ENCODE peak calls at places on chromosome 9, in seven cellular contexts. One of them, this sample, is unnamed.

GRCh38 chr9:111094433-111095421 is 56.5 kb upstream of the LPAR1 start:
- DNase-seq in choroid plexus epithelial cell: peak
- DNase-seq in sigmoid colon: peak
- DNase-seq in cardiac muscle cell: no peak
- DNase-seq in IMR-90: peak
- DNase-seq in AG09309: peak
- DNase-seq in fibroblast of pulmonary artery: peak
- DNase-seq in this sample: peak

GRCh38 chr9:90034071-90034470 is 429.3 kb downstream of the GADD45G start:
- DNase-seq in choroid plexus epithelial cell: no peak
- DNase-seq in sigmoid colon: no peak
- DNase-seq in cardiac muscle cell: no peak
- DNase-seq in IMR-90: no peak
- DNase-seq in AG09309: no peak
- DNase-seq in fibroblast of pulmonary artery: no peak
- DNase-seq in this sample: no peak

GRCh38 chr9:1231998-1232919 is 182.1 kb downstream of the DMRT2 start:
- DNase-seq in choroid plexus epithelial cell: peak
- DNase-seq in sigmoid colon: peak
- DNase-seq in cardiac muscle cell: no peak
- DNase-seq in IMR-90: peak
- DNase-seq in AG09309: peak
- DNase-seq in fibroblast of pulmonary artery: peak
- DNase-seq in this sample: peak

GRCh38 chr9:79742145-79742820 is 170.5 kb downstream of the TLE4 start:
- DNase-seq in choroid plexus epithelial cell: peak
- DNase-seq in sigmoid colon: no peak
- DNase-seq in cardiac muscle cell: peak
- DNase-seq in IMR-90: no peak
- DNase-seq in AG09309: no peak
- DNase-seq in fibroblast of pulmonary artery: no peak
- DNase-seq in this sample: no peak

GRCh38 chr9:16147726-16148125 is 594.9 kb downstream of the CCDC171 start:
- DNase-seq in choroid plexus epithelial cell: peak
- DNase-seq in sigmoid colon: no peak
- DNase-seq in cardiac muscle cell: peak
- DNase-seq in IMR-90: no peak
- DNase-seq in AG09309: no peak
- DNase-seq in fibroblast of pulmonary artery: no peak
- DNase-seq in this sample: no peak

GRCh38 chr9:123955637-123956036 is 25.7 kb upstream of the DENND1A start:
- DNase-seq in choroid plexus epithelial cell: no peak
- DNase-seq in sigmoid colon: no peak
- DNase-seq in cardiac muscle cell: no peak
- DNase-seq in IMR-90: no peak
- DNase-seq in AG09309: no peak
- DNase-seq in fibroblast of pulmonary artery: no peak
- DNase-seq in this sample: no peak

GRCh38 chr9:99626424-99626823 is 195.3 kb upstream of the NR4A3 start:
- DNase-seq in choroid plexus epithelial cell: no peak
- DNase-seq in sigmoid colon: no peak
- DNase-seq in cardiac muscle cell: no peak
- DNase-seq in IMR-90: no peak
- DNase-seq in AG09309: no peak
- DNase-seq in fibroblast of pulmonary artery: no peak
- DNase-seq in this sample: no peak

GRCh38 chr9:97668485-97668884 is 28.7 kb downstream of the XPA start:
- DNase-seq in choroid plexus epithelial cell: no peak
- DNase-seq in sigmoid colon: no peak
- DNase-seq in cardiac muscle cell: no peak
- DNase-seq in IMR-90: no peak
- DNase-seq in AG09309: no peak
- DNase-seq in fibroblast of pulmonary artery: no peak
- DNase-seq in this sample: no peak

GRCh38 chr9:85117831-85118230 is 448.3 kb downstream of the NTRK2 start:
- DNase-seq in choroid plexus epithelial cell: no peak
- DNase-seq in sigmoid colon: no peak
- DNase-seq in cardiac muscle cell: no peak
- DNase-seq in IMR-90: no peak
- DNase-seq in AG09309: no peak
- DNase-seq in fibroblast of pulmonary artery: no peak
- DNase-seq in this sample: no peak

GRCh38 chr9:20728493-20729220 is 44.6 kb downstream of the FOCAD start:
- DNase-seq in choroid plexus epithelial cell: peak
- DNase-seq in sigmoid colon: no peak
- DNase-seq in cardiac muscle cell: no peak
- DNase-seq in IMR-90: peak
- DNase-seq in AG09309: peak
- DNase-seq in fibroblast of pulmonary artery: peak
- DNase-seq in this sample: peak

GRCh38 chr9:100652850-100653249 is 75.0 kb downstream of the CAVIN4 start:
- DNase-seq in choroid plexus epithelial cell: no peak
- DNase-seq in sigmoid colon: no peak
- DNase-seq in cardiac muscle cell: no peak
- DNase-seq in IMR-90: no peak
- DNase-seq in AG09309: no peak
- DNase-seq in fibroblast of pulmonary artery: no peak
- DNase-seq in this sample: no peak

GRCh38 chr9:35002623-35003022 is 13.1 kb downstream of the DNAJB5 start:
- DNase-seq in choroid plexus epithelial cell: no peak
- DNase-seq in sigmoid colon: no peak
- DNase-seq in cardiac muscle cell: no peak
- DNase-seq in IMR-90: no peak
- DNase-seq in AG09309: no peak
- DNase-seq in fibroblast of pulmonary artery: no peak
- DNase-seq in this sample: no peak

GRCh38 chr9:33220681-33221567 is 19.0 kb upstream of the SPINK4 start:
- DNase-seq in choroid plexus epithelial cell: no peak
- DNase-seq in sigmoid colon: no peak
- DNase-seq in cardiac muscle cell: no peak
- DNase-seq in IMR-90: no peak
- DNase-seq in AG09309: no peak
- DNase-seq in fibroblast of pulmonary artery: no peak
- DNase-seq in this sample: no peak

GRCh38 chr9:97547098-97547829 is 45.8 kb downstream of the TMOD1 start:
- DNase-seq in choroid plexus epithelial cell: no peak
- DNase-seq in sigmoid colon: no peak
- DNase-seq in cardiac muscle cell: no peak
- DNase-seq in IMR-90: no peak
- DNase-seq in AG09309: no peak
- DNase-seq in fibroblast of pulmonary artery: no peak
- DNase-seq in this sample: no peak

GRCh38 chr9:36049408-36049807 is 12.7 kb downstream of the RECK start:
- DNase-seq in choroid plexus epithelial cell: no peak
- DNase-seq in sigmoid colon: no peak
- DNase-seq in cardiac muscle cell: no peak
- DNase-seq in IMR-90: no peak
- DNase-seq in AG09309: no peak
- DNase-seq in fibroblast of pulmonary artery: no peak
- DNase-seq in this sample: no peak

GRCh38 chr9:110029422-110029814 is 178.5 kb downstream of the C9orf152 start:
- DNase-seq in choroid plexus epithelial cell: peak
- DNase-seq in sigmoid colon: no peak
- DNase-seq in cardiac muscle cell: peak
- DNase-seq in IMR-90: peak
- DNase-seq in AG09309: peak
- DNase-seq in fibroblast of pulmonary artery: peak
- DNase-seq in this sample: peak

GRCh38 chr9:32395483-32396216 is 11.2 kb downstream of the ACO1 start:
- DNase-seq in choroid plexus epithelial cell: peak
- DNase-seq in sigmoid colon: peak
- DNase-seq in cardiac muscle cell: no peak
- DNase-seq in IMR-90: peak
- DNase-seq in AG09309: peak
- DNase-seq in fibroblast of pulmonary artery: peak
- DNase-seq in this sample: peak

GRCh38 chr9:91680129-91680528 is 256.5 kb upstream of the NFIL3 start:
- DNase-seq in choroid plexus epithelial cell: peak
- DNase-seq in sigmoid colon: no peak
- DNase-seq in cardiac muscle cell: no peak
- DNase-seq in IMR-90: peak
- DNase-seq in AG09309: no peak
- DNase-seq in fibroblast of pulmonary artery: no peak
- DNase-seq in this sample: no peak

GRCh38 chr9:91677822-91678221 is 254.2 kb upstream of the NFIL3 start:
- DNase-seq in choroid plexus epithelial cell: no peak
- DNase-seq in sigmoid colon: no peak
- DNase-seq in cardiac muscle cell: no peak
- DNase-seq in IMR-90: no peak
- DNase-seq in AG09309: no peak
- DNase-seq in fibroblast of pulmonary artery: no peak
- DNase-seq in this sample: no peak

GRCh38 chr9:91678807-91679206 is 255.2 kb upstream of the NFIL3 start:
- DNase-seq in choroid plexus epithelial cell: no peak
- DNase-seq in sigmoid colon: no peak
- DNase-seq in cardiac muscle cell: no peak
- DNase-seq in IMR-90: no peak
- DNase-seq in AG09309: no peak
- DNase-seq in fibroblast of pulmonary artery: no peak
- DNase-seq in this sample: no peak

GRCh38 chr9:91677354-91677753 is 253.7 kb upstream of the NFIL3 start:
- DNase-seq in choroid plexus epithelial cell: peak
- DNase-seq in sigmoid colon: no peak
- DNase-seq in cardiac muscle cell: no peak
- DNase-seq in IMR-90: no peak
- DNase-seq in AG09309: peak
- DNase-seq in fibroblast of pulmonary artery: peak
- DNase-seq in this sample: no peak

DNA sequence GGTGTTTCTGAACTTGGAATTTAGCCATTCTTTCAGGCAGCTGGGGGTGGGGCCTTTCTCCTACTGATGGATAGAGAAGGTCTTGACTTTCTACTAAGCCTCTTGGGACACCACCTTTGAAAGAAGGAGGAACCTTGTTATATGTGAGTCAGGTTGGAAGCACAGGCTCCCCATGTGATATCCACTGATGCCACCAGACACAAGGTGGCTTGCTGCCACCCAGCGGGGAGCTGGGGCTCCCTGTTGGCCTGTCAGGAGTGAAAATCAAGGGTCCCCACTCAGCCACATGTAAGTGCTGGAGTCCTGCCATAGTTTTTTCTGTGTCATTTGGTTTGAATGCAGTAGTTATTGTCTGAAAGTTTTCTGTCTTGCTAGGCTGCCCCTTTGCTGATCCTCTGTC is 252.4 kb upstream of the NFIL3 start:
- DNase-seq in choroid plexus epithelial cell: no peak
- DNase-seq in sigmoid colon: no peak
- DNase-seq in cardiac muscle cell: no peak
- DNase-seq in IMR-90: no peak
- DNase-seq in AG09309: no peak
- DNase-seq in fibroblast of pulmonary artery: no peak
- DNase-seq in this sample: no peak
- H3K4me3 ChIP-seq in choroid plexus epithelial cell: no peak
- H3K4me3 ChIP-seq in sigmoid colon: no peak
- H3K4me3 ChIP-seq in cardiac muscle cell: no peak
- H3K4me3 ChIP-seq in IMR-90: no peak
- H3K4me3 ChIP-seq in AG09309: no peak
- H3K4me3 ChIP-seq in fibroblast of pulmonary artery: no peak
- H3K4me3 ChIP-seq in this sample: no peak

DNA sequence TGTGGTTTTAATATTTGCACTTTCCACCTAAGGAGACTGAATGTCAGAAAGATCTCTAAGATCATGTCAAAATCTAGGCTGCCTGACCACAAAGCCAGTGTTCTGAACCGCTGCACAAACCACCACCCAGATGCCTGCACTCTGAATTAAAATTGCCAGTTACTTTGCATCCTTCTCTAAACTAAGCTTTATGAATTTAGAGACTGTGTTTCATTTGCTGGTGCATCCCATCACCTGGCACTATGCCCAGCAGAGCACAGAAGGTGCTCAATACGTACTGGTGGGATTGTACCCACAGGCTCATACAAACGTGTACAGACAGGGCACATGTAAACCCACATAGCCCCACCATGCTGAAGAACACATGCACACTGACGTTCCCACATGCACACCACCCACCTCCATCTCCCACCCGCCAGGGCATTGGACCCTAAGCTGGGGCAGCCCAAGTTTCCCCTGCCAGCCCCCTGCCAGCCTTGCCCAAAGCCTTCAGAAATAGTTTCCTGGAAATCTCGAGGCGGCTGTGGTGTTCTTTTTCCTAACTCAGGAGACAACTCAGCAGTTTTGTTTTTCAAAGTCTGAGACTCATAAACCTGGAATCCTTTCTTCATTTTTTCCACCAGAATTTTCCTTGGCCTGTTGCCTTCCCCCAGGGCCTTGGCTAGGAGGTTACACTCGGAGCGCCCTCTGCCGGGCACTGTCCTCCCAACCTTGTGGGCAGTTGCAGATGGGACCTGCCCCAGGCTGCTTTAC is 9.6 kb upstream of the TRAF1 start:
- DNase-seq in choroid plexus epithelial cell: peak
- DNase-seq in sigmoid colon: peak
- DNase-seq in cardiac muscle cell: peak
- DNase-seq in IMR-90: peak
- DNase-seq in AG09309: peak
- DNase-seq in fibroblast of pulmonary artery: peak
- DNase-seq in this sample: peak
- TF ChIP-seq CTCF in choroid plexus epithelial cell: peak
- TF ChIP-seq CTCF in sigmoid colon: peak
- TF ChIP-seq CTCF in cardiac muscle cell: peak
- TF ChIP-seq CTCF in IMR-90: peak
- TF ChIP-seq CTCF in AG09309: peak
- TF ChIP-seq CTCF in fibroblast of pulmonary artery: peak
- TF ChIP-seq CTCF in this sample: peak

GRCh38 chr9:118459832-118460425 is 755.7 kb downstream of the TLR4 start:
- DNase-seq in choroid plexus epithelial cell: no peak
- DNase-seq in sigmoid colon: peak
- DNase-seq in cardiac muscle cell: no peak
- DNase-seq in IMR-90: no peak
- DNase-seq in AG09309: no peak
- DNase-seq in fibroblast of pulmonary artery: no peak
- DNase-seq in this sample: no peak

GRCh38 chr9:118455259-118455658 is 751.1 kb downstream of the TLR4 start:
- DNase-seq in choroid plexus epithelial cell: no peak
- DNase-seq in sigmoid colon: no peak
- DNase-seq in cardiac muscle cell: no peak
- DNase-seq in IMR-90: no peak
- DNase-seq in AG09309: no peak
- DNase-seq in fibroblast of pulmonary artery: no peak
- DNase-seq in this sample: no peak

DNA sequence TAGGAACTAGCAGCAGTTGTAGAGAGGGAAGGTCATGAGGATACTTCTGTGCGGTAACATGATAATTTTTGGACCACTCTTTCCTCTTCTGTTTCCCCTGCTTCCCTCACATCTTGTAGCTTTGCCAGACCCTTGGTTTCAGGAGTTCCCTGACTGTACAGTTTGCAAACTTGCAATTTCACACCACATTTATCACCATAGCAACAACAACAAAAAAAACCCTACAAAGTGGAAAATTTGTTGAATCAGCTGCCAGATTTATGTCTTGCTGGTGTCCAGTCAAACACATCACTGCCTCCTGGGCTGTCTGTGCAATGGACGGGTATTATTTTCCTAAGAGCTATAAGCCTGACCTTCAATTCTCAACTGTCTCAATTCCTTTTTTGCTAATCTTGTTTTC is 751.6 kb downstream of the TLR4 start:
- DNase-seq in choroid plexus epithelial cell: no peak
- DNase-seq in sigmoid colon: no peak
- DNase-seq in cardiac muscle cell: no peak
- DNase-seq in IMR-90: no peak
- DNase-seq in AG09309: no peak
- DNase-seq in fibroblast of pulmonary artery: no peak
- DNase-seq in this sample: no peak
- H3K4me3 ChIP-seq in choroid plexus epithelial cell: no peak
- H3K4me3 ChIP-seq in sigmoid colon: no peak
- H3K4me3 ChIP-seq in cardiac muscle cell: no peak
- H3K4me3 ChIP-seq in IMR-90: no peak
- H3K4me3 ChIP-seq in AG09309: no peak
- H3K4me3 ChIP-seq in fibroblast of pulmonary artery: no peak
- H3K4me3 ChIP-seq in this sample: no peak

GRCh38 chr9:69121155-69122085 is 52.7 kb upstream of the TJP2 start:
- DNase-seq in choroid plexus epithelial cell: peak
- DNase-seq in sigmoid colon: no peak
- DNase-seq in cardiac muscle cell: peak
- DNase-seq in IMR-90: peak
- DNase-seq in AG09309: no peak
- DNase-seq in fibroblast of pulmonary artery: peak
- DNase-seq in this sample: no peak
- TF ChIP-seq CTCF in choroid plexus epithelial cell: peak
- TF ChIP-seq CTCF in sigmoid colon: no peak
- TF ChIP-seq CTCF in cardiac muscle cell: peak
- TF ChIP-seq CTCF in IMR-90: no peak
- TF ChIP-seq CTCF in AG09309: no peak
- TF ChIP-seq CTCF in fibroblast of pulmonary artery: peak
- TF ChIP-seq CTCF in this sample: no peak